ENCODE peak calls at places on chromosomes 16 and 17, in nine cellular contexts. P is fibroblast of mammary gland, Y is IMR-90, G is astrocyte of the spinal cord, D is transverse colon, C is cardiac fibroblast, F is esophagus squamous epithelium, J is uterus, M is foreskin fibroblast. N is an unnamed sample.

GRCh38 chr17:7897773-7898172 is 9.2 kb downstream of the CHD3 start:
- DNase-seq in P (peak), Y (peak), G (peak), D (peak), C (peak), F (no peak), J (no peak), M (peak), N (no peak)

GRCh38 chr17:28745052-28745776 is 1.4 kb downstream of the TRAF4 start:
- DNase-seq in P (peak), Y (peak), G (peak), D (peak), C (peak), F (no peak), J (peak), M (no peak), N (no peak)

GRCh38 chr17:66549312-66549705 is 246.9 kb downstream of the PRKCA start:
- DNase-seq in P (peak), Y (peak), G (peak), D (no peak), C (peak), F (no peak), J (no peak), M (no peak), N (peak)

GRCh38 chr16:84499638-84500037 is 4.8 kb downstream of the MEAK7 start:
- DNase-seq in P (no peak), Y (no peak), G (no peak), D (no peak), C (no peak), F (no peak), J (no peak), M (no peak), N (no peak)

GRCh38 chr17:57342963-57343589 is 86.8 kb downstream of the MSI2 start:
- DNase-seq in P (no peak), Y (no peak), G (no peak), D (no peak), C (no peak), F (no peak), J (no peak), M (no peak), N (no peak)

GRCh38 chr16:48123104-48123788 is 32.5 kb downstream of the ABCC12 start:
- DNase-seq in P (peak), Y (peak), G (peak), D (no peak), C (peak), F (no peak), J (no peak), M (peak), N (peak)

GRCh38 chr16:935684-936083 is 35.1 kb downstream of the LMF1 start:
- DNase-seq in P (no peak), Y (no peak), G (no peak), D (no peak), C (no peak), F (no peak), J (no peak), M (no peak), N (no peak)

GRCh38 chr17:49928126-49928800 is 40.7 kb upstream of the DLX4 start:
- DNase-seq in P (peak), Y (no peak), G (no peak), D (no peak), C (no peak), F (no peak), J (no peak), M (no peak), N (no peak)

GRCh38 chr17:34974179-34974578 is 6.1 kb upstream of the LIG3 start:
- DNase-seq in P (no peak), Y (no peak), G (no peak), D (no peak), C (no peak), F (no peak), J (no peak), M (no peak), N (no peak)

GRCh38 chr17:50765454-50766221 is 1.7 kb downstream of the ANKRD40CL start:
- DNase-seq in P (no peak), Y (no peak), G (no peak), D (peak), C (no peak), F (no peak), J (no peak), M (no peak), N (no peak)

GRCh38 chr16:81737885-81738536 is 41.1 kb upstream of the PLCG2 start:
- DNase-seq in P (peak), Y (peak), G (peak), D (peak), C (peak), F (peak), J (peak), M (peak), N (peak)

GRCh38 chr16:81731636-81732035 is 47.5 kb upstream of the PLCG2 start:
- DNase-seq in P (no peak), Y (no peak), G (no peak), D (no peak), C (no peak), F (no peak), J (no peak), M (no peak), N (no peak)

GRCh38 chr16:81733295-81733694 is 45.8 kb upstream of the PLCG2 start:
- DNase-seq in P (no peak), Y (no peak), G (no peak), D (no peak), C (no peak), F (no peak), J (no peak), M (no peak), N (no peak)

GRCh38 chr16:81732699-81733098 is 46.4 kb upstream of the PLCG2 start:
- DNase-seq in P (no peak), Y (no peak), G (no peak), D (no peak), C (no peak), F (no peak), J (no peak), M (no peak), N (no peak)

DNA sequence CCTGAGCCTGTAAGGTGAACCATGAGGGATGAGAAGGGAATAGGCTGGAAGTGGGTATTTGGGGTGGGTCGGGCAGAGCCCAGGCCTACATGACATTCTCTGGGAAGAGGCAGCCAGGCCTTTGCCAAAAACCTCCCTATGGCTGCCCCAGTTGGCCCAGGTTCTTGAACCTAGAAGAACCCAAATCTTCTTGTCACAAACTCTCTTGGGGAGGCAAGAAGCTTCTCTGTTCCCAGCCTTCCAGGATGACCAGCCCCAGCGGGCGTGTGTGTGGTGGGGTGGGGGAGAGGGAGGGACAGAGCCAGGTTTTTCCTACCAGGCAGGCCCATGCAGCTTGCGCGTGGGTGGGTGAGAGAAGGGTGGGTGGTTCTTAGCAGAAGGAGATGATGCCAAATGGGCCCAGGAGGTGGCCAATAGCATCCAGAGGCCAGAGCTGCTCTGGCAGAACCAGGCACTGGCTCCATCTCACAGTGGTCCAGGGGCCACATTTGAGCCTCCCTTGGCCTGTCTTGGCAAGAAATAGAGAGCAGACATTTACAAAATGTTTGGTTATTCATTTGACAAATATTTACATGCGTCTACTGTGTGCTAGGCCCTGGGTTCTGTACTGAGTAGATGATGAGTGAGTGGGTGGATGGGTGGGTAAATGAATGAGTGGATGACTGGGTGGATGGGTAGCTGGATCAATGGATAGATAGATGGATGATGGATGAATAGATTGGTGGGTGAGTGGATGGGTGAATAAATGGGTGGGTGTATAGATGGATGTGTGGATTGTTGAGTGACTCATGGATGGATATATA is 44.3 kb upstream of the PLCG2 start:
- DNase-seq in P (peak), Y (no peak), G (no peak), D (no peak), C (no peak), F (no peak), J (no peak), M (no peak), N (no peak)
- TF ChIP-seq CTCF in P (no peak), Y (no peak), G (no peak), D (no peak), C (no peak), F (no peak), J (no peak), M (no peak), N (no peak)

GRCh38 chr17:38429476-38430100 is 1.3 kb downstream of the ARHGAP23 start:
- DNase-seq in P (no peak), Y (no peak), G (no peak), D (no peak), C (no peak), F (no peak), J (no peak), M (no peak), N (no peak)
- H3K4me3 ChIP-seq in P (peak), Y (peak), G (peak), D (peak), C (peak), F (peak), J (peak), M (peak), N (peak)

DNA sequence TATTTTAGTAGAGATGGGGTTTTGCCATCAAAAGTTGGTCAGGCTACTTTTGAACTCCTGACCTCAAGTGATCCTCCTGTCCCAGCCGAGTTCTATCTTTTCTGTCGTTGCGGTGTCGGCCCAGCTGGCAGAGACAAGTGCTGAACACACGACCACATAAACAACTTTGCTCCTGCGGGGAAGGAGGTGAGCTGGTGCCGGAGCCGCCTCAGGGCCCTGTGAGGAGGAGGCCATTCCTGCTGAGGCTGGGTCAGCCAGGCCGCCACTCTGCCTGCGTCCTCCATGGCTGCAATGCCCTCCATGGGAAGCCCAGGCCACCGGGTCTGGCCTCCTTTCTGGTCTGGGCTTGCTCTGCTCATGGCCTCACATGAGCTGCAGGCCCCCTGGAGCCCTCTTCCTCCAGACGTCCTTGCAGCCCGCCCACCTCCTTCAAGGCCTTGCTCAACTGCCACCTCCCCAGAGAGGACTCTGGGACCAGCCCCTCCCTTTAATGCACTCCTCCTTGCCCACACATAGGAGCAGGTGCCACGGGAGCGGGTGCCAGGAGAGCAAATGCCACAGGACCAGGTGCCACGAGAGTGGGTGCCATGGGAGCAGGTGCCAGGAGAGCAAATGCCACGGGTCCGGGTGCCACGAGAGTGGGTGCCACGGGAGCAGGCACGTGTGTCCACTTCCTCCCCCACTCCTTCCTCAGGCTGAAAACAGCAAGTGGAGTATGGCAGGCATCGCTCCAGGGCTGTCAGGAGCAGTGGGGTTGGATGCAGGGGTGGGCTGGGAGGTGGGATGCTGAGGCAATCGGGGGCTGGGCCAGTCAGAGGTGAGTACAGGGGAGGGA is 28.4 kb upstream of the CBFA2T3 start:
- DNase-seq in P (no peak), Y (no peak), G (no peak), D (no peak), C (no peak), F (no peak), J (no peak), M (no peak), N (no peak)
- TF ChIP-seq CTCF in P (no peak), Y (no peak), G (no peak), D (no peak), C (no peak), F (no peak), J (no peak), M (no peak), N (no peak)

DNA sequence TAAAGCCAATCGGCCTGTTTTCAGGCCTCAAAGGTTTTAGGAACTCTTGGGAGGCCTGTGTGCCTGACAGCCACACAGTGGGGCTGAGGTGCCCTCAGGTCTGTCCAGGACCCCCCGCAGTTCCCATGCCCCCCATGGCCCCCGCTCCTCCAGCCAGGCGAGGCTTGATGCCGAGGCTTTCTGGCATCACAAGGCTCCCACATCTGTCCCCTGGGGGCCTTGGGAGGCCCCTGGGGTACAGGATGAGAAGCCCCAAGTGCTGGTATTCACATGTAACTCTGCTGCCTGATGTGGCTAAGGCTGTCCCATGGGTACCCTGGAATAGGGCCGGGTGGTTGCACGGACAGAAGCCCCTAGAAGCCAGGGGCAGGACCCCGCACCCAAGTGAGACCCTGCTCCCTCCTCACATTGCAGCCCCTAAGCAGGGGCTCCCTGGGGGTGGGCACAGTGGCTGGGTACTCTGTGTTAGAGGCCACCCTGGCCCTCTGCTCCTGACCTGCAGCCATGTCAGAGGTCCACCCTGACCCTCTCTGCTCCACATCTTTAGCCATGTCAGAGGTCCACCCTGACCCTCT is 2.3 kb downstream of the CBFA2T3 start:
- DNase-seq in P (no peak), Y (no peak), G (no peak), D (no peak), C (no peak), F (no peak), J (no peak), M (no peak), N (no peak)
- H3K4me3 ChIP-seq in P (no peak), Y (no peak), G (no peak), D (no peak), C (no peak), F (no peak), J (no peak), M (no peak), N (no peak)

GRCh38 chr16:14202697-14203096 is 131.6 kb downstream of the MRTFB start:
- DNase-seq in P (peak), Y (no peak), G (no peak), D (no peak), C (peak), F (no peak), J (no peak), M (no peak), N (no peak)
- TF ChIP-seq CTCF in P (peak), Y (no peak), G (peak), D (peak), C (peak), F (no peak), J (no peak), M (no peak), N (no peak)

DNA sequence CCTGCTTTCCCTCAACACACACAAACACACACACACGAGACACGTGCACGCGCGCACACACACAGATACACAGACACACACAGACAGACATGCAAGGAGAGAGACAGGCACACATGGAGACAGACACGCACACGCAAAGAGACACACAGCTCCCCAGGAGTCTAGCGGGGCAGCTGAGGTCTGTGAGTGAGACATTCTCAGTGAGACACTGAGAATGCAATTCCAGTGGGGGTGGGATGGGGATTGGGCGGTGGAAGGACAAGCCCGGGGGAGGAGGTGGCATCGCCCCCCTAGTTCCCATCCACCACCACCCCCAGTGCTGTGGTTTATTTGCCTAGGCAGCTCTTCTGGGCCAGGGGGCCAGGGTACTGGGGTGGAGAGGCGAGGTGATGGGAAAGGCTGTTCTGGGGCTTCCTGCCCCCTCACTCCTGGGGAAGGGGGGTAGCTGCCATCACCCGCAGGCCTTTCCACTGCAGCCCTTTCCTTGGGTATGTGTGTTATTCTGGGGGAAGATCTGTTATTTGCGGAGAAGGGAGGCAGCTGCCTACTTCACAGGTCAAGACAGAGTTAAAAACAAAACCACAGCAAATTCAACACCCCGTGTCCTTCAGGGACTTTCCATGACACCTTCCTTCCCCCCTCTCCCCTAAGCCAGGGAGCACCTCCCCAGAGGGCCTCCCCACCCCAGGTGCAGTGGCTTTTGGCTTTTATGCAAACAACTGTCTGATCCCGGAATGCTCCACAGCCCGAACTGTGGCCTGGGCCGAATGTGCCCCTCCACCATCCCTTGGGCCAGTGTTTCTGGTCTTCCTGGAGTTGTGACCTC is 18.0 kb downstream of the GRB7 start:
- DNase-seq in P (peak), Y (peak), G (no peak), D (peak), C (no peak), F (no peak), J (no peak), M (no peak), N (no peak)
- H3K4me3 ChIP-seq in P (no peak), Y (no peak), G (no peak), D (no peak), C (no peak), F (no peak), J (no peak), M (no peak), N (no peak)

DNA sequence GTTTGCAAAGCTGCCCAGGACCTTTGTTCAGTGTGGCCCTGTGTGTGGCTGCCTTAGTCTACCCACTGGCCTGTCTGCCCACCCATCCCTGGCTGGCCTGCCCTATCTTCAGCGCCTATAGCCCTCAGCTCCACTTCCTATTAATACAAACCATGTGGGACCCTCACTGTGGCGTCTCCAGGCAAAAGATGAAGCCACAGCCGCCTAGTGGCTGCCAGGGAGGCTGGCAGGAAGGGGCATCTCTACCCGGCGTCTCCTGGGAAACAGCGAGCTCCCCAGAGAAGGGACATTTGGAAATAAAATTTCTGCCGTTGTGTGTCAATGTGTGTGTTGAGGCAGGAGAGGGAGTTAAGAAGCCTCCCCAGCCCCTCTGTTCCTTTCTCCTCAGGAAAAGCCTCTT is 31.5 kb downstream of the NEUROD2 start:
- DNase-seq in P (no peak), Y (no peak), G (no peak), D (no peak), C (no peak), F (no peak), J (no peak), M (peak), N (no peak)
- TF ChIP-seq CTCF in P (peak), Y (peak), G (peak), D (no peak), C (peak), F (no peak), J (no peak), M (peak), N (peak)

GRCh38 chr16:83200005-83200779 is 573.4 kb downstream of the CDH13 start:
- DNase-seq in P (peak), Y (peak), G (peak), D (no peak), C (peak), F (no peak), J (no peak), M (no peak), N (no peak)
- H3K4me3 ChIP-seq in P (no peak), Y (no peak), G (no peak), D (no peak), C (no peak), F (no peak), J (no peak), M (no peak), N (no peak)